ENCODE peak calls at places on chromosomes 3 and 15, in six cellular contexts. Q is activated naive CD4-positive, alpha-beta T cell; I is T-helper 9 cell; Y is NCI-H1436; M is left lobe of liver; E is T1000. L is an unnamed sample.

GRCh38 chr15:63349621-63350020 is 32.0 kb downstream of the CA12 start:
- DNase-seq in Q (no peak), I (no peak), Y (no peak), M (no peak), E (no peak), L (no peak)

GRCh38 chr3:58804914-58805313 is 138.3 kb upstream of the FAM3D start:
- DNase-seq in Q (no peak), I (no peak), Y (no peak), M (no peak), E (no peak), L (no peak)

GRCh38 chr15:49462242-49462641 is 39.2 kb downstream of the FGF7 start:
- DNase-seq in Q (no peak), I (no peak), Y (no peak), M (no peak), E (no peak), L (no peak)

GRCh38 chr3:52108302-52109232 is 45.7 kb downstream of the POC1A start:
- DNase-seq in Q (no peak), I (no peak), Y (no peak), M (no peak), E (no peak), L (no peak)

GRCh38 chr3:16249336-16249735 is 15.4 kb downstream of the DPH3 start:
- DNase-seq in Q (no peak), I (no peak), Y (no peak), M (no peak), E (no peak), L (no peak)

GRCh38 chr3:183697123-183697609 is 431 bp upstream of the YEATS2 start:
- DNase-seq in Q (no peak), I (no peak), Y (no peak), M (no peak), E (no peak), L (no peak)

GRCh38 chr3:53921296-53921695 is 29.6 kb upstream of the SELENOK start:
- DNase-seq in Q (no peak), I (no peak), Y (no peak), M (no peak), E (no peak), L (peak)

GRCh38 chr3:60000311-60001105 is 950.7 kb upstream of the CFAP20DC start:
- DNase-seq in Q (no peak), I (no peak), Y (no peak), M (no peak), E (no peak), L (no peak)

GRCh38 chr3:11629716-11630115 is 14.0 kb downstream of the VGLL4 start:
- DNase-seq in Q (no peak), I (no peak), Y (no peak), M (no peak), E (no peak), L (no peak)

GRCh38 chr3:154981201-154981600 is 98.9 kb upstream of the MME start:
- DNase-seq in Q (no peak), I (no peak), Y (no peak), M (no peak), E (no peak), L (no peak)

GRCh38 chr15:91496754-91497691 is 356.5 kb upstream of the SLCO3A1 start:
- DNase-seq in Q (no peak), I (no peak), Y (no peak), M (peak), E (no peak), L (no peak)

GRCh38 chr3:10311710-10312109 is 9.2 kb downstream of the SEC13 start:
- DNase-seq in Q (no peak), I (no peak), Y (no peak), M (no peak), E (no peak), L (no peak)

GRCh38 chr15:45376300-45376928 is 1.9 kb downstream of the GATM start:
- DNase-seq in Q (no peak), I (no peak), Y (no peak), M (no peak), E (no peak), L (no peak)

GRCh38 chr3:192408007-192408655 is 319.2 kb downstream of the FGF12 start:
- DNase-seq in Q (no peak), I (no peak), Y (no peak), M (no peak), E (no peak), L (no peak)

GRCh38 chr15:68365140-68365745 is 66.7 kb downstream of the ITGA11 start:
- DNase-seq in Q (no peak), I (no peak), Y (no peak), M (no peak), E (no peak), L (no peak)

GRCh38 chr15:101526021-101526420 is 36.5 kb upstream of the PCSK6 start:
- DNase-seq in Q (no peak), I (no peak), Y (no peak), M (no peak), E (no peak), L (no peak)

GRCh38 chr3:196712514-196713413 is 587 bp downstream of the PIGX start:
- DNase-seq in Q (peak), I (peak), Y (peak), M (no peak), E (peak), L (no peak)

GRCh38 chr3:133775835-133776234 is 29.6 kb downstream of the TF start:
- DNase-seq in Q (no peak), I (no peak), Y (no peak), M (no peak), E (no peak), L (no peak)

GRCh38 chr3:45690331-45691035 is 1.3 kb downstream of the SACM1L start:
- DNase-seq in Q (no peak), I (no peak), Y (no peak), M (no peak), E (no peak), L (no peak)

GRCh38 chr15:98667521-98668179 is 19.3 kb downstream of the IGF1R start:
- DNase-seq in Q (no peak), I (no peak), Y (no peak), M (no peak), E (no peak), L (no peak)

GRCh38 chr3:98035208-98035607 is at the start of gene GABRR3:
- DNase-seq in Q (no peak), I (no peak), Y (no peak), M (no peak), E (no peak), L (no peak)

GRCh38 chr3:128517648-128518047 is 24.6 kb upstream of the GATA2 start:
- DNase-seq in Q (no peak), I (no peak), Y (no peak), M (no peak), E (no peak), L (no peak)

GRCh38 chr3:45917146-45917885 is 25.9 kb upstream of the CXCR6 start:
- DNase-seq in Q (no peak), I (no peak), Y (no peak), M (no peak), E (no peak), L (no peak)

GRCh38 chr3:160474416-160474838 is 24.8 kb upstream of the TRIM59 start:
- DNase-seq in Q (no peak), I (no peak), Y (no peak), M (no peak), E (no peak), L (no peak)

GRCh38 chr3:127413318-127413673 is 125.5 kb upstream of the PRR20G start:
- DNase-seq in Q (no peak), I (no peak), Y (no peak), M (no peak), E (no peak), L (no peak)

GRCh38 chr3:106212658-106213222 is 343.9 kb upstream of the CBLB start:
- DNase-seq in Q (no peak), I (no peak), Y (no peak), M (no peak), E (no peak), L (no peak)

GRCh38 chr3:184230603-184231528 is 1.5 kb downstream of the VWA5B2 start:
- DNase-seq in Q (no peak), I (no peak), Y (peak), M (no peak), E (no peak), L (no peak)

GRCh38 chr3:4716731-4717362 is 223.7 kb downstream of the ITPR1 start:
- DNase-seq in Q (no peak), I (no peak), Y (no peak), M (no peak), E (no peak), L (no peak)

GRCh38 chr15:23687143-23687470 is at the start of gene NDN:
- DNase-seq in Q (no peak), I (no peak), Y (peak), M (no peak), E (no peak), L (no peak)

GRCh38 chr3:150146891-150147761 is 176.4 kb upstream of the PFN2 start:
- DNase-seq in Q (no peak), I (no peak), Y (no peak), M (no peak), E (peak), L (no peak)